ENCODE peak calls at places on chromosomes 12 and 14, in four cellular contexts. O is K562, J is GM12878, F is H1. S is an unnamed sample.
A peak's percentile ranks its signal among the peaks of the same experiment; 100 is the strongest.

GRCh38 chr12:47791874-47792273 is 18.8 kb downstream of the SLC48A1 start:
- DNase-seq in O (no peak), J (no peak), F (no peak), S (no peak)

GRCh38 chr14:100662850-100663527 is 63.7 kb upstream of the DLK1 start:
- DNase-seq in O (peak; percentile 85), J (no peak), F (no peak), S (peak; percentile 85)

GRCh38 chr14:72615511-72616121 is 278.3 kb downstream of the DPF3 start:
- DNase-seq in O (no peak), J (no peak), F (no peak), S (no peak)

GRCh38 chr14:85607571-85608219 is 77.8 kb downstream of the FLRT2 start:
- DNase-seq in O (no peak), J (no peak), F (no peak), S (no peak)

GRCh38 chr12:62911288-62911687 is 23.7 kb downstream of the PPM1H start:
- DNase-seq in O (no peak), J (no peak), F (no peak), S (no peak)

GRCh38 chr14:89252887-89253532 is 164.0 kb downstream of the FOXN3 start:
- DNase-seq in O (no peak), J (no peak), F (peak; percentile 17), S (peak; percentile 21)

GRCh38 chr12:52033506-52034258 is 17.6 kb upstream of the NR4A1 start:
- DNase-seq in O (no peak), J (no peak), F (no peak), S (no peak)

GRCh38 chr12:68833508-68833907 is 25.5 kb downstream of the MDM2 start:
- DNase-seq in O (no peak), J (no peak), F (no peak), S (no peak)

GRCh38 chr14:86038401-86038985 is 508.5 kb downstream of the FLRT2 start:
- DNase-seq in O (peak; percentile 9), J (no peak), F (peak; percentile 33), S (peak; percentile 11)

GRCh38 chr12:109099426-109100020 is 2.1 kb downstream of the UNG start:
- DNase-seq in O (no peak), J (no peak), F (no peak), S (no peak)

GRCh38 chr12:109097435-109098141 is at the start of gene UNG:
- DNase-seq in O (peak; percentile 96), J (peak; percentile 72), F (peak; percentile 82), S (peak; percentile 99)

GRCh38 chr12:109098142-109098652 is 800 bp downstream of the UNG start:
- DNase-seq in O (no peak), J (no peak), F (no peak), S (no peak)

GRCh38 chr12:109097140-109097434 is 310 bp upstream of the UNG start:
- DNase-seq in O (no peak), J (no peak), F (no peak), S (no peak)

DNA sequence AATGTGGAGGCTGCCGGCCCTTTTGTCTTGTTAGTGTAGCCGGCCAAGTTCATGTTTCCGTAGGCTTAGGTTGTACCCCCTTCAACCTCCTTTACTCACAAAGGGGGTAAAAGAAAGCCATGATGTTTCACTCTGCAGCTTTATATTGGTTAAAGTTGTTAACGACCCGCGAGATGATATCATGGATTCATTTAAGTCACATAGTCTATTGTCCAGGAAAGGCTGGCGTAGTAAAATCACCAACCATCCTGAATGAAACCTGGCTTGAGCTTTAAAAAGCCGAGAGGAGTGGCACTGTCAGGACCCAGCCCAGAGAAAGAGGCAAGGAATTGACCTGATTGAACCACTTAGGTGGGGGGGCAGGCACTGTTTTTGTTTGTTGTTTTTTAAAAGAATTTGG is 1.3 kb downstream of the UNG start:
- DNase-seq in O (no peak), J (no peak), F (no peak), S (no peak)
- TF ChIP-seq NRF1 in O (no peak), J (no peak), F (no peak), S (no peak)

GRCh38 chr12:126558810-126559209 is 1493.6 kb downstream of the AACS start:
- DNase-seq in O (no peak), J (no peak), F (no peak), S (no peak)
- TF ChIP-seq NRF1 in O (no peak), J (no peak), F (no peak), S (no peak)

DNA sequence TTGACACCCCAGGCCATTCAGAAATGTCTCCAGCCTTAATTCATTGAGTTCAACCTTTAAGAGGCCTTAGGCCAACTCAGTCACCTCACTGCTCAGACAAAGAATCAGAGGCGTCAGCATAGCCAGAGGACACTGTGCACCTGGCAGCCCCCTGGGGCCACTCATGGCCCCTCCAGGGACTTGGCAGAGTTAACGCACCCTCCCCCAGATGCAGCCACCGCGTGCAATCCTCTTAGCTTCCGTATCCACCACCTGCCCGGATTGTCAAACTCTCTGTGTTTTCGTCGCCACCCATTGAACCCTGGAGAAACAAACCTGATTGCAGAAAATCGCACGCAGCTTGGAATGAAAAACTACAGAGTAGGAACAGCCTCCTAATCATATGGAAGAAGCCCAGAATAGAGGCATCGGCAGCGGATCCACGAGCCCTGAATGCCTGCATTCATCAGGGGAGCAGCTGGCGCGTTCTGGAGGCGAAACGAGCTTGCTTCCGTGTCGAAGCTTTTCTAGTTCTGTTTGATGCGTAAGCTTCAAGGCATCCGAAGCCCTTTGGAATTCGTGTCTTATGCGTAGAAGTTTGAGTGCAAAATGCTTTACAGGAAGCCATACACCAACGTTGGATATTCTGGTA is 22.4 kb downstream of the BRI3BP start:
- DNase-seq in O (no peak), J (no peak), F (no peak), S (no peak)
- TF ChIP-seq NRF1 in O (no peak), J (no peak), F (no peak), S (no peak)

DNA sequence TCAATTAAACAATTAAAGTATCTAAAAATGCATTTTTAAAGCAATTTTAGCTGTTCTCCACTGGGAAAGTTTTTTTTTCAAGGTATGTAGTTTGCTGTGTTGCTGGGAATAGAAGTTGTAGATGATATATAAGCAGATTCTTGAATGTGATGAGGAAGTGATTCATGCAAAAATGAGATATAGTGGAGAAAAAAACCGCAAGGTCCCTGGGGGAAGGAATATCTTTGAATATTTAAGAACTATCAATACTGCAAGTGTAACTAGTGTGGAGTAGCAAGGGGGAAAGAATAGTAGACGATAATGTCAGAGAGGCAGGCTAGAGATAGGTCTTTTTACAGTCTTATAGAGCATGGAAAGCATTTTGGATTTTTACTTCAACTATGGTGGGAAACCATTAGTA is 42.5 kb downstream of the PTCSC3 start:
- DNase-seq in O (no peak), J (no peak), F (no peak), S (no peak)
- TF ChIP-seq NRF1 in O (no peak), J (no peak), F (no peak), S (no peak)

DNA sequence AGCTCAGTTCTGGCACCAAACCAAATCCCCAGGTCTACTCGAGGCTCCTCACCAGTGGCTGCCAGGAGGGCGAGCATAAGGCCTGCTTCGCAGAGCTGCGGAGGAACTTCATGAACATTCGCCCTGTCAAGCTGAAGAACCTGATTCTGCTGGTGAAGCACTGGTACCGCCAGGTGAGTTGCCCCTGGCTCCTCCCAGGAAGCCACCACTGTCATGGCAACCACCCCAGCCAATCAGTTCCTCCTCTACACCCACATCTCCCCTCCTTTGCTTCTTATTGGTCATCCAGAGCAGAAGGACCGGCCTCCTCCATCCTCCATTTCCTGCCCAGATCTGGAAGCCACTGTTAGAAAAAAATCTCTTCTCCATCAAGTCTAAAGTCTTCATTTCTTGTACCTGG is 17.2 kb upstream of the OAS2 start:
- DNase-seq in O (no peak), J (no peak), F (no peak), S (no peak)
- TF ChIP-seq NRF1 in O (no peak), J (no peak), F (no peak), S (no peak)

DNA sequence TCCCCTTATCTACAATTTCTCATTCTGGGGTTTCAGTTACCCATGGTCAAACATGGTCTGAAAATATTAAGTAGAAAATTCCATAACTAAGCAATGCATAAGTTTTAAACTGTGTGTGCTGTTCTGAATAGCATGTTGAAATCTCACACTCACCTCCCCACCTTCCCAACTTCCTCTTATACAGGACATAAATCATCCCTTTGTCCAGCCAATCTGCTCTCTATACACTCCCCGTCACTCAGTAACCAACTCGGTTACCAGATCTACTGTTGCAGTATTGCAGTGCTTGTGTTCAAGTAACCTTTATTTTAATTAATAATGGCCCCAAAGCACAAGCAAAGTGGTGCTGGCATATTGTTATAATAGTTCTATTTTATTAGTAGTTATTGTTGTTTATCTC is 420.5 kb downstream of the GXYLT1 start:
- DNase-seq in O (no peak), J (no peak), F (no peak), S (no peak)
- TF ChIP-seq NRF1 in O (no peak), J (no peak), F (no peak), S (no peak)

GRCh38 chr12:1593232-1594044 is 943 bp downstream of the FBXL14 start:
- DNase-seq in O (peak; percentile 46), J (no peak), F (no peak), S (peak; percentile 61)
- TF ChIP-seq NRF1 in O (peak; percentile 52), J (no peak), F (no peak), S (no peak)

GRCh38 chr12:2922329-2922728 is 31.6 kb downstream of the TULP3 start:
- DNase-seq in O (no peak), J (no peak), F (no peak), S (no peak)

GRCh38 chr12:2925322-2925995 is 33.7 kb upstream of the TEAD4 start:
- DNase-seq in O (no peak), J (no peak), F (no peak), S (no peak)

GRCh38 chr12:2919249-2919648 is 28.6 kb downstream of the TULP3 start:
- DNase-seq in O (no peak), J (no peak), F (no peak), S (no peak)

GRCh38 chr12:2924019-2924418 is 33.3 kb downstream of the TULP3 start:
- DNase-seq in O (no peak), J (no peak), F (no peak), S (no peak)
- TF ChIP-seq NRF1 in O (no peak), J (no peak), F (no peak), S (no peak)

DNA sequence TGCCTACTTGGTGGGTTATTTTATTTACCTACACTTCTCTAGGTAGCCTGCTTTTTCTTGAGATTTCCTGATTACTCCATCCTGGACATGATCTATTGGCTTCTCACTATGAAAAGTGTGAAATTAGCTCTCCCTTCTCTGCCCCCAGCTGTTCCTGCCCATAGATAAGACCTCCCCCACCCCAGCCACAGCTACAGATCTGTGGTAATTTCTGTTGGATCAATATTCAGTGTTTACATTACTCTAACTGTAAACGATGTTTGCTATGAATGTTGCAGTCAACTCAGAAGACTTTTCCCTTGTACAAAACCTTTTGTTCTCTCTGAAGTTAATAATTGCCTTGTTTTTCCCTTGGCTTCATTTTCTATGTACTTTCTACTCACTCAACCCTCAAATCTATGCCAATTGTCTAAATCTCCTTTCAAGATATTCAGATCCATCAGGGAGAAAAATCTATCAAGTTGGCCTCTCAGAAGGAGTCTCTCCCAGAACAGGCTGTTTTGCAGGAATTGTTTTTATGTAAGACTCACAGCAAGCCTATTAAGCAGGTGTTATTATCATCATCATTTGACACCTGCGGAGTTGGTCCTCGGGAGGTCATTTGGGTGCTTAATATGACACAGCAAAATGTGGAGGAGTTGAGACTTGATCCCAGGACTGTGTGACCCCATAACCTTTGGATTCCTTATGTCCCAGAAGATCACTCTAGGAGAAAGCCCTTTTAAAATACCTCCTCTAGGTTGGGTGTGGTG is 227.4 kb downstream of the SUDS3 start:
- DNase-seq in O (no peak), J (no peak), F (no peak), S (no peak)
- TF ChIP-seq NRF1 in O (no peak), J (no peak), F (no peak), S (no peak)

S was measured in SK-N-SH.